ENCODE peak calls at places on chromosomes 1 and 21, in eight cellular contexts. One of them, this sample, is unnamed.

GRCh38 chr1:8409107-8409506 is 91.2 kb downstream of the SLC45A1 start:
- DNase-seq in activated T-cell treated with anti-CD3 and anti-CD28 coated beads, Interleukin-2, amount 50 U/mL, for 72 hours: no peak
- DNase-seq in fibroblast of mammary gland: peak
- DNase-seq in cardiac fibroblast: peak
- DNase-seq in AG09309: no peak
- DNase-seq in GM23248: peak
- DNase-seq in GM03348: peak
- DNase-seq in stimulated activated CD8-positive, alpha-beta memory T cell treated with anti-CD3 and anti-CD28 coated beads, Interleukin-15, amount 100 ng/mL, for 4 hours: no peak
- DNase-seq in this sample: peak

GRCh38 chr1:24216254-24216653 is 29.2 kb upstream of the IFNLR1 start:
- DNase-seq in activated T-cell treated with anti-CD3 and anti-CD28 coated beads, Interleukin-2, amount 50 U/mL, for 72 hours: no peak
- DNase-seq in fibroblast of mammary gland: no peak
- DNase-seq in cardiac fibroblast: no peak
- DNase-seq in AG09309: no peak
- DNase-seq in GM23248: no peak
- DNase-seq in GM03348: no peak
- DNase-seq in stimulated activated CD8-positive, alpha-beta memory T cell treated with anti-CD3 and anti-CD28 coated beads, Interleukin-15, amount 100 ng/mL, for 4 hours: no peak
- DNase-seq in this sample: no peak

GRCh38 chr1:206708058-206708457 is 23.4 kb downstream of the MAPKAPK2 start:
- DNase-seq in activated T-cell treated with anti-CD3 and anti-CD28 coated beads, Interleukin-2, amount 50 U/mL, for 72 hours: no peak
- DNase-seq in fibroblast of mammary gland: no peak
- DNase-seq in cardiac fibroblast: no peak
- DNase-seq in AG09309: no peak
- DNase-seq in GM23248: no peak
- DNase-seq in GM03348: no peak
- DNase-seq in stimulated activated CD8-positive, alpha-beta memory T cell treated with anti-CD3 and anti-CD28 coated beads, Interleukin-15, amount 100 ng/mL, for 4 hours: no peak
- DNase-seq in this sample: no peak

GRCh38 chr1:94543893-94544635 is 2.5 kb upstream of the F3 start:
- DNase-seq in activated T-cell treated with anti-CD3 and anti-CD28 coated beads, Interleukin-2, amount 50 U/mL, for 72 hours: no peak
- DNase-seq in fibroblast of mammary gland: peak
- DNase-seq in cardiac fibroblast: peak
- DNase-seq in AG09309: no peak
- DNase-seq in GM23248: peak
- DNase-seq in GM03348: peak
- DNase-seq in stimulated activated CD8-positive, alpha-beta memory T cell treated with anti-CD3 and anti-CD28 coated beads, Interleukin-15, amount 100 ng/mL, for 4 hours: no peak
- DNase-seq in this sample: peak

GRCh38 chr1:115327270-115327669 is 10.8 kb downstream of the NGF start:
- DNase-seq in activated T-cell treated with anti-CD3 and anti-CD28 coated beads, Interleukin-2, amount 50 U/mL, for 72 hours: no peak
- DNase-seq in fibroblast of mammary gland: no peak
- DNase-seq in cardiac fibroblast: no peak
- DNase-seq in AG09309: no peak
- DNase-seq in GM23248: peak
- DNase-seq in GM03348: no peak
- DNase-seq in stimulated activated CD8-positive, alpha-beta memory T cell treated with anti-CD3 and anti-CD28 coated beads, Interleukin-15, amount 100 ng/mL, for 4 hours: no peak
- DNase-seq in this sample: no peak

GRCh38 chr1:208202333-208202987 is 41.7 kb downstream of the PLXNA2 start:
- DNase-seq in activated T-cell treated with anti-CD3 and anti-CD28 coated beads, Interleukin-2, amount 50 U/mL, for 72 hours: no peak
- DNase-seq in fibroblast of mammary gland: no peak
- DNase-seq in cardiac fibroblast: no peak
- DNase-seq in AG09309: no peak
- DNase-seq in GM23248: no peak
- DNase-seq in GM03348: no peak
- DNase-seq in stimulated activated CD8-positive, alpha-beta memory T cell treated with anti-CD3 and anti-CD28 coated beads, Interleukin-15, amount 100 ng/mL, for 4 hours: no peak
- DNase-seq in this sample: no peak

GRCh38 chr21:45618287-45618686 is 25.2 kb upstream of the PCBP3 start:
- DNase-seq in activated T-cell treated with anti-CD3 and anti-CD28 coated beads, Interleukin-2, amount 50 U/mL, for 72 hours: no peak
- DNase-seq in fibroblast of mammary gland: peak
- DNase-seq in cardiac fibroblast: peak
- DNase-seq in AG09309: no peak
- DNase-seq in GM23248: peak
- DNase-seq in GM03348: peak
- DNase-seq in stimulated activated CD8-positive, alpha-beta memory T cell treated with anti-CD3 and anti-CD28 coated beads, Interleukin-15, amount 100 ng/mL, for 4 hours: no peak
- DNase-seq in this sample: peak

GRCh38 chr1:23592209-23592905 is 33.1 kb upstream of the ID3 start:
- DNase-seq in activated T-cell treated with anti-CD3 and anti-CD28 coated beads, Interleukin-2, amount 50 U/mL, for 72 hours: no peak
- DNase-seq in fibroblast of mammary gland: no peak
- DNase-seq in cardiac fibroblast: no peak
- DNase-seq in AG09309: no peak
- DNase-seq in GM23248: peak
- DNase-seq in GM03348: peak
- DNase-seq in stimulated activated CD8-positive, alpha-beta memory T cell treated with anti-CD3 and anti-CD28 coated beads, Interleukin-15, amount 100 ng/mL, for 4 hours: no peak
- DNase-seq in this sample: no peak

GRCh38 chr1:193320281-193320680 is 133.9 kb upstream of the B3GALT2 start:
- DNase-seq in activated T-cell treated with anti-CD3 and anti-CD28 coated beads, Interleukin-2, amount 50 U/mL, for 72 hours: no peak
- DNase-seq in fibroblast of mammary gland: no peak
- DNase-seq in cardiac fibroblast: no peak
- DNase-seq in AG09309: no peak
- DNase-seq in GM23248: no peak
- DNase-seq in GM03348: no peak
- DNase-seq in stimulated activated CD8-positive, alpha-beta memory T cell treated with anti-CD3 and anti-CD28 coated beads, Interleukin-15, amount 100 ng/mL, for 4 hours: no peak
- DNase-seq in this sample: no peak

GRCh38 chr1:112524986-112525385 is 16.2 kb downstream of the WNT2B start:
- DNase-seq in activated T-cell treated with anti-CD3 and anti-CD28 coated beads, Interleukin-2, amount 50 U/mL, for 72 hours: no peak
- DNase-seq in fibroblast of mammary gland: no peak
- DNase-seq in cardiac fibroblast: no peak
- DNase-seq in AG09309: no peak
- DNase-seq in GM23248: no peak
- DNase-seq in GM03348: no peak
- DNase-seq in stimulated activated CD8-positive, alpha-beta memory T cell treated with anti-CD3 and anti-CD28 coated beads, Interleukin-15, amount 100 ng/mL, for 4 hours: no peak
- DNase-seq in this sample: no peak

GRCh38 chr1:8863712-8864324 is 14.7 kb downstream of the ENO1 start:
- DNase-seq in activated T-cell treated with anti-CD3 and anti-CD28 coated beads, Interleukin-2, amount 50 U/mL, for 72 hours: no peak
- DNase-seq in fibroblast of mammary gland: no peak
- DNase-seq in cardiac fibroblast: no peak
- DNase-seq in AG09309: no peak
- DNase-seq in GM23248: no peak
- DNase-seq in GM03348: no peak
- DNase-seq in stimulated activated CD8-positive, alpha-beta memory T cell treated with anti-CD3 and anti-CD28 coated beads, Interleukin-15, amount 100 ng/mL, for 4 hours: no peak
- DNase-seq in this sample: no peak

GRCh38 chr21:46099476-46099875 is 1.6 kb downstream of the COL6A2 start:
- DNase-seq in activated T-cell treated with anti-CD3 and anti-CD28 coated beads, Interleukin-2, amount 50 U/mL, for 72 hours: no peak
- DNase-seq in fibroblast of mammary gland: peak
- DNase-seq in cardiac fibroblast: peak
- DNase-seq in AG09309: no peak
- DNase-seq in GM23248: peak
- DNase-seq in GM03348: peak
- DNase-seq in stimulated activated CD8-positive, alpha-beta memory T cell treated with anti-CD3 and anti-CD28 coated beads, Interleukin-15, amount 100 ng/mL, for 4 hours: no peak
- DNase-seq in this sample: peak

GRCh38 chr1:119974013-119974412 is 77.7 kb upstream of the ADAM30 start:
- DNase-seq in activated T-cell treated with anti-CD3 and anti-CD28 coated beads, Interleukin-2, amount 50 U/mL, for 72 hours: no peak
- DNase-seq in fibroblast of mammary gland: no peak
- DNase-seq in cardiac fibroblast: no peak
- DNase-seq in AG09309: no peak
- DNase-seq in GM23248: no peak
- DNase-seq in GM03348: no peak
- DNase-seq in stimulated activated CD8-positive, alpha-beta memory T cell treated with anti-CD3 and anti-CD28 coated beads, Interleukin-15, amount 100 ng/mL, for 4 hours: no peak
- DNase-seq in this sample: no peak

GRCh38 chr1:114670083-114671010 is 498 bp upstream of the DENND2C start:
- DNase-seq in activated T-cell treated with anti-CD3 and anti-CD28 coated beads, Interleukin-2, amount 50 U/mL, for 72 hours: peak
- DNase-seq in fibroblast of mammary gland: peak
- DNase-seq in cardiac fibroblast: peak
- DNase-seq in AG09309: peak
- DNase-seq in GM23248: peak
- DNase-seq in GM03348: peak
- DNase-seq in stimulated activated CD8-positive, alpha-beta memory T cell treated with anti-CD3 and anti-CD28 coated beads, Interleukin-15, amount 100 ng/mL, for 4 hours: peak
- DNase-seq in this sample: peak

GRCh38 chr1:204670152-204670927 is 15.2 kb downstream of the LRRN2 start:
- DNase-seq in activated T-cell treated with anti-CD3 and anti-CD28 coated beads, Interleukin-2, amount 50 U/mL, for 72 hours: no peak
- DNase-seq in fibroblast of mammary gland: peak
- DNase-seq in cardiac fibroblast: peak
- DNase-seq in AG09309: peak
- DNase-seq in GM23248: peak
- DNase-seq in GM03348: peak
- DNase-seq in stimulated activated CD8-positive, alpha-beta memory T cell treated with anti-CD3 and anti-CD28 coated beads, Interleukin-15, amount 100 ng/mL, for 4 hours: no peak
- DNase-seq in this sample: peak

GRCh38 chr21:45404726-45405270 is at the start of gene COL18A1:
- DNase-seq in activated T-cell treated with anti-CD3 and anti-CD28 coated beads, Interleukin-2, amount 50 U/mL, for 72 hours: peak
- DNase-seq in fibroblast of mammary gland: peak
- DNase-seq in cardiac fibroblast: peak
- DNase-seq in AG09309: no peak
- DNase-seq in GM23248: peak
- DNase-seq in GM03348: peak
- DNase-seq in stimulated activated CD8-positive, alpha-beta memory T cell treated with anti-CD3 and anti-CD28 coated beads, Interleukin-15, amount 100 ng/mL, for 4 hours: no peak
- DNase-seq in this sample: peak

GRCh38 chr1:59163268-59164092 is 133.4 kb upstream of the FGGY start:
- DNase-seq in activated T-cell treated with anti-CD3 and anti-CD28 coated beads, Interleukin-2, amount 50 U/mL, for 72 hours: no peak
- DNase-seq in fibroblast of mammary gland: peak
- DNase-seq in cardiac fibroblast: peak
- DNase-seq in AG09309: peak
- DNase-seq in GM23248: peak
- DNase-seq in GM03348: peak
- DNase-seq in stimulated activated CD8-positive, alpha-beta memory T cell treated with anti-CD3 and anti-CD28 coated beads, Interleukin-15, amount 100 ng/mL, for 4 hours: no peak
- DNase-seq in this sample: peak

GRCh38 chr1:37338658-37339057 is 135.7 kb upstream of the ZC3H12A start:
- DNase-seq in activated T-cell treated with anti-CD3 and anti-CD28 coated beads, Interleukin-2, amount 50 U/mL, for 72 hours: no peak
- DNase-seq in fibroblast of mammary gland: no peak
- DNase-seq in cardiac fibroblast: no peak
- DNase-seq in AG09309: no peak
- DNase-seq in GM23248: no peak
- DNase-seq in GM03348: no peak
- DNase-seq in stimulated activated CD8-positive, alpha-beta memory T cell treated with anti-CD3 and anti-CD28 coated beads, Interleukin-15, amount 100 ng/mL, for 4 hours: no peak
- DNase-seq in this sample: no peak

GRCh38 chr1:6316240-6317100 is 55.6 kb upstream of the GPR153 start:
- DNase-seq in activated T-cell treated with anti-CD3 and anti-CD28 coated beads, Interleukin-2, amount 50 U/mL, for 72 hours: no peak
- DNase-seq in fibroblast of mammary gland: no peak
- DNase-seq in cardiac fibroblast: no peak
- DNase-seq in AG09309: no peak
- DNase-seq in GM23248: no peak
- DNase-seq in GM03348: no peak
- DNase-seq in stimulated activated CD8-positive, alpha-beta memory T cell treated with anti-CD3 and anti-CD28 coated beads, Interleukin-15, amount 100 ng/mL, for 4 hours: no peak
- DNase-seq in this sample: no peak

GRCh38 chr1:168089326-168089978 is 47.3 kb downstream of the GPR161 start:
- DNase-seq in activated T-cell treated with anti-CD3 and anti-CD28 coated beads, Interleukin-2, amount 50 U/mL, for 72 hours: no peak
- DNase-seq in fibroblast of mammary gland: no peak
- DNase-seq in cardiac fibroblast: no peak
- DNase-seq in AG09309: no peak
- DNase-seq in GM23248: no peak
- DNase-seq in GM03348: no peak
- DNase-seq in stimulated activated CD8-positive, alpha-beta memory T cell treated with anti-CD3 and anti-CD28 coated beads, Interleukin-15, amount 100 ng/mL, for 4 hours: no peak
- DNase-seq in this sample: no peak

GRCh38 chr1:116359060-116359830 is 13.8 kb upstream of the ATP1A1 start:
- DNase-seq in activated T-cell treated with anti-CD3 and anti-CD28 coated beads, Interleukin-2, amount 50 U/mL, for 72 hours: no peak
- DNase-seq in fibroblast of mammary gland: no peak
- DNase-seq in cardiac fibroblast: peak
- DNase-seq in AG09309: no peak
- DNase-seq in GM23248: peak
- DNase-seq in GM03348: no peak
- DNase-seq in stimulated activated CD8-positive, alpha-beta memory T cell treated with anti-CD3 and anti-CD28 coated beads, Interleukin-15, amount 100 ng/mL, for 4 hours: no peak
- DNase-seq in this sample: no peak

GRCh38 chr1:178023181-178023618 is 53.3 kb upstream of the SEC16B start:
- DNase-seq in activated T-cell treated with anti-CD3 and anti-CD28 coated beads, Interleukin-2, amount 50 U/mL, for 72 hours: no peak
- DNase-seq in fibroblast of mammary gland: no peak
- DNase-seq in cardiac fibroblast: no peak
- DNase-seq in AG09309: no peak
- DNase-seq in GM23248: no peak
- DNase-seq in GM03348: no peak
- DNase-seq in stimulated activated CD8-positive, alpha-beta memory T cell treated with anti-CD3 and anti-CD28 coated beads, Interleukin-15, amount 100 ng/mL, for 4 hours: no peak
- DNase-seq in this sample: no peak

GRCh38 chr1:18069903-18070302 is 37.7 kb upstream of the IGSF21 start:
- DNase-seq in activated T-cell treated with anti-CD3 and anti-CD28 coated beads, Interleukin-2, amount 50 U/mL, for 72 hours: no peak
- DNase-seq in fibroblast of mammary gland: no peak
- DNase-seq in cardiac fibroblast: no peak
- DNase-seq in AG09309: no peak
- DNase-seq in GM23248: no peak
- DNase-seq in GM03348: no peak
- DNase-seq in stimulated activated CD8-positive, alpha-beta memory T cell treated with anti-CD3 and anti-CD28 coated beads, Interleukin-15, amount 100 ng/mL, for 4 hours: no peak
- DNase-seq in this sample: no peak

GRCh38 chr21:27823652-27824201 is 856.8 kb upstream of the ADAMTS5 start:
- DNase-seq in activated T-cell treated with anti-CD3 and anti-CD28 coated beads, Interleukin-2, amount 50 U/mL, for 72 hours: no peak
- DNase-seq in fibroblast of mammary gland: no peak
- DNase-seq in cardiac fibroblast: no peak
- DNase-seq in AG09309: no peak
- DNase-seq in GM23248: no peak
- DNase-seq in GM03348: no peak
- DNase-seq in stimulated activated CD8-positive, alpha-beta memory T cell treated with anti-CD3 and anti-CD28 coated beads, Interleukin-15, amount 100 ng/mL, for 4 hours: no peak
- DNase-seq in this sample: no peak

GRCh38 chr1:227941509-227942020 is 6.2 kb downstream of the WNT9A start:
- DNase-seq in activated T-cell treated with anti-CD3 and anti-CD28 coated beads, Interleukin-2, amount 50 U/mL, for 72 hours: no peak
- DNase-seq in fibroblast of mammary gland: no peak
- DNase-seq in cardiac fibroblast: no peak
- DNase-seq in AG09309: no peak
- DNase-seq in GM23248: no peak
- DNase-seq in GM03348: no peak
- DNase-seq in stimulated activated CD8-positive, alpha-beta memory T cell treated with anti-CD3 and anti-CD28 coated beads, Interleukin-15, amount 100 ng/mL, for 4 hours: no peak
- DNase-seq in this sample: no peak

GRCh38 chr1:234398849-234399381 is 25.7 kb downstream of the COA6 start:
- DNase-seq in activated T-cell treated with anti-CD3 and anti-CD28 coated beads, Interleukin-2, amount 50 U/mL, for 72 hours: no peak
- DNase-seq in fibroblast of mammary gland: peak
- DNase-seq in cardiac fibroblast: peak
- DNase-seq in AG09309: peak
- DNase-seq in GM23248: peak
- DNase-seq in GM03348: peak
- DNase-seq in stimulated activated CD8-positive, alpha-beta memory T cell treated with anti-CD3 and anti-CD28 coated beads, Interleukin-15, amount 100 ng/mL, for 4 hours: no peak
- DNase-seq in this sample: peak

GRCh38 chr1:202164271-202165037 is 4.1 kb upstream of the PTPN7 start:
- DNase-seq in activated T-cell treated with anti-CD3 and anti-CD28 coated beads, Interleukin-2, amount 50 U/mL, for 72 hours: peak
- DNase-seq in fibroblast of mammary gland: no peak
- DNase-seq in cardiac fibroblast: no peak
- DNase-seq in AG09309: no peak
- DNase-seq in GM23248: no peak
- DNase-seq in GM03348: no peak
- DNase-seq in stimulated activated CD8-positive, alpha-beta memory T cell treated with anti-CD3 and anti-CD28 coated beads, Interleukin-15, amount 100 ng/mL, for 4 hours: peak
- DNase-seq in this sample: no peak

GRCh38 chr1:224433041-224433670 is 1.4 kb downstream of the WDR26 start:
- DNase-seq in activated T-cell treated with anti-CD3 and anti-CD28 coated beads, Interleukin-2, amount 50 U/mL, for 72 hours: peak
- DNase-seq in fibroblast of mammary gland: peak
- DNase-seq in cardiac fibroblast: peak
- DNase-seq in AG09309: no peak
- DNase-seq in GM23248: peak
- DNase-seq in GM03348: peak
- DNase-seq in stimulated activated CD8-positive, alpha-beta memory T cell treated with anti-CD3 and anti-CD28 coated beads, Interleukin-15, amount 100 ng/mL, for 4 hours: peak
- DNase-seq in this sample: no peak

This sample was measured in IMR-90.